ENCODE peak calls at places on chromosomes 2 and 18, in four cellular contexts. I is left ventricle myocardium inferior, Y is GM23248, O is psoas muscle. W is an unnamed sample.

GRCh38 chr18:12057419-12058039 is 36.1 kb upstream of the ANKRD62 start:
- DNase-seq in I (no peak), Y (no peak), O (no peak), W (no peak)

GRCh38 chr2:179266271-179266670 is 1.6 kb upstream of the SESTD1 start:
- DNase-seq in I (no peak), Y (no peak), O (no peak), W (no peak)

GRCh38 chr2:241009601-241010530 is 11.4 kb downstream of the SNED1 start:
- DNase-seq in I (no peak), Y (peak), O (peak), W (peak)

GRCh38 chr2:234468503-234468902 is 28.4 kb downstream of the ARL4C start:
- DNase-seq in I (peak), Y (no peak), O (no peak), W (no peak)

GRCh38 chr2:43051316-43051715 is 175.1 kb downstream of the ZFP36L2 start:
- DNase-seq in I (no peak), Y (peak), O (peak), W (no peak)

GRCh38 chr2:176527141-176527901 is 258.1 kb downstream of the MTX2 start:
- DNase-seq in I (no peak), Y (peak), O (no peak), W (no peak)

GRCh38 chr18:9811978-9812377 is 73.8 kb upstream of the TXNDC2 start:
- DNase-seq in I (no peak), Y (no peak), O (no peak), W (no peak)

GRCh38 chr2:221675509-221675908 is 103.4 kb upstream of the EPHA4 start:
- DNase-seq in I (no peak), Y (no peak), O (no peak), W (no peak)

GRCh38 chr2:43025709-43026290 is 200.6 kb downstream of the ZFP36L2 start:
- DNase-seq in I (no peak), Y (no peak), O (no peak), W (no peak)

GRCh38 chr18:34729740-34730338 is 19.7 kb downstream of the DTNA start:
- DNase-seq in I (peak), Y (no peak), O (no peak), W (no peak)

GRCh38 chr2:206784559-206785353 is 19.4 kb downstream of the FASTKD2 start:
- DNase-seq in I (no peak), Y (no peak), O (no peak), W (no peak)

GRCh38 chr2:206701952-206702630 is 16.1 kb downstream of the DYTN start:
- DNase-seq in I (no peak), Y (no peak), O (no peak), W (no peak)

GRCh38 chr2:70935468-70936164 is at the start of gene ATP6V1B1:
- DNase-seq in I (no peak), Y (no peak), O (no peak), W (peak)

GRCh38 chr2:238466242-238466598 is 39.5 kb downstream of the ASB1 start:
- DNase-seq in I (no peak), Y (no peak), O (no peak), W (no peak)

GRCh38 chr2:196987298-196987653 is 60.8 kb upstream of the PGAP1 start:
- DNase-seq in I (no peak), Y (no peak), O (no peak), W (no peak)
- H3K4me3 ChIP-seq in I (peak), Y (peak), O (peak), W (no peak)

DNA sequence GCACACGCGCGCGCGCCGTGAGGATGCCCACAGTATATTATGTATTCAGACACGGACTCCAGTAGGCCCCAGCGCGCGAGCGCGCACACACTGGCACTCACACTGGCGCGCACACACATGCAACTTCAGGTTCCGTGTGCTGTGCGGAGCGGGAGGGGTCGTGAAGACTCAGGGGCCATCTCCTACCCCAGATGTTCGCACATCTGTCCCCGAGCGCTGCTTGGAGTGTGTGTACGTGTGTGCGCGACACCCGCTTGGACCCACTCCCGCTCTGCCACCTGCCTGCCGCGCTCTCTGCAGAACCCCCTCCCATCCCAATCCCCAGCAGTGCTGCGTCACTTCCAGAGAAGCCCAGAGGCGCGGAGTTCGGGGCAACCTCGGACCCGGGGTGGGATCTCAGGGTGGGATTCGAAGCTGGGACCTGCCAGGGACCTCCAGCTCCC is 2.6 kb downstream of the NRP2 start:
- DNase-seq in I (no peak), Y (no peak), O (no peak), W (no peak)
- H3K4me3 ChIP-seq in I (peak), Y (peak), O (peak), W (no peak)

GRCh38 chr2:216369821-216370220 is 2.5 kb downstream of the MARCHF4 start:
- DNase-seq in I (no peak), Y (no peak), O (no peak), W (no peak)

GRCh38 chr2:216371756-216372702 is at the start of gene MARCHF4:
- DNase-seq in I (peak), Y (peak), O (peak), W (peak)

GRCh38 chr2:216373896-216374295 is 1.6 kb upstream of the MARCHF4 start:
- DNase-seq in I (no peak), Y (no peak), O (no peak), W (no peak)

GRCh38 chr2:216372761-216373291 is 543 bp upstream of the MARCHF4 start:
- DNase-seq in I (no peak), Y (peak), O (no peak), W (no peak)

DNA sequence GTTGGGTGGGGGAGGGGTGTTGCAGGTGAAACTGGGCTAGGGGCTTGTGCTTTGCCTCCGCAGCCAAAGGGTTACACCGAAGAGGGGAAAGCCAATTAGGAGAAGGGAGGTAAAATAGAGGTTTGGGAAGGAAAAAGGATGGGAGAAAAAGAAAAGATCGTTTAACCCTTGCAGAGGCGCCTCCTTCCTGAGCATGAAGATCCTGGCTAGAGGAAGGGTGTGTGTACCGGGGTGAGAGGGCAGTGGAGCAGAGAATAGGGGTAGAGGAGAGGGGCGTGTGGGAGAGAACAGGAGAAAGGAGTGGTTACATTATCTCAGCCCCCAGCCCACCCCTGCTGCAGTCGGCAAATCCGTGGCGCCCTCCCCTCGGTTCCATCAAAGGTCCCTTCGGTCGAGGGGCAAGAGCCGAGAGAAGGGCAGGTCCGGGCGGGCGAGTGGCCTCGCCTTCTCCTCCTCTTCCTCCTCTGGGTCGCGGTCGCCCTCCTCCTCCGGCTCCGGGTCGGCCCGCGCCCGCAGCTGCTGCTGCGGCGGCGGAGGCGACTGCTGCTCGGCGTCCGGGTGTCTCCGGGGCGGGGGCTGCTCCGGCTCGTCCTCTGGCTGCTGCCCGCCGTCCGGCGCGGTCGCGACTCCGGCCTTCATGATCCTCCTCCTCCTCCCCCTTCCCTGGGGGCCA is 1.2 kb downstream of the MARCHF4 start:
- DNase-seq in I (no peak), Y (peak), O (no peak), W (peak)
- H3K4me3 ChIP-seq in I (peak), Y (peak), O (peak), W (no peak)

GRCh38 chr2:104862061-104862941 is 8.4 kb downstream of the POU3F3 start:
- DNase-seq in I (no peak), Y (peak), O (no peak), W (no peak)
- H3K4me3 ChIP-seq in I (peak), Y (no peak), O (peak), W (no peak)

W was measured in body of pancreas.